ENCODE peak calls at places on chromosomes 12 and 14, in four cellular contexts. One of them, this sample, is unnamed.

GRCh38 chr12:56599797-56600196 is 30.3 kb downstream of the BAZ2A start:
- DNase-seq in progenitor cell of endocrine pancreas: no peak
- DNase-seq in hepatocyte: no peak
- DNase-seq in NCI-H1092: no peak
- DNase-seq in this sample: no peak

GRCh38 chr12:132739600-132740312 is 21.9 kb downstream of the ANKLE2 start:
- DNase-seq in progenitor cell of endocrine pancreas: no peak
- DNase-seq in hepatocyte: no peak
- DNase-seq in NCI-H1092: no peak
- DNase-seq in this sample: no peak

GRCh38 chr12:132955094-132955932 is 793 bp downstream of the ZNF605 start:
- DNase-seq in progenitor cell of endocrine pancreas: no peak
- DNase-seq in hepatocyte: peak
- DNase-seq in NCI-H1092: peak
- DNase-seq in this sample: peak

GRCh38 chr12:58750484-58750883 is 169.8 kb downstream of the LRIG3 start:
- DNase-seq in progenitor cell of endocrine pancreas: no peak
- DNase-seq in hepatocyte: no peak
- DNase-seq in NCI-H1092: no peak
- DNase-seq in this sample: no peak

GRCh38 chr14:98954347-98955000 is 317.5 kb downstream of the BCL11B start:
- DNase-seq in progenitor cell of endocrine pancreas: no peak
- DNase-seq in hepatocyte: no peak
- DNase-seq in NCI-H1092: no peak
- DNase-seq in this sample: no peak

GRCh38 chr12:124727244-124727673 is 136.4 kb downstream of the SCARB1 start:
- DNase-seq in progenitor cell of endocrine pancreas: no peak
- DNase-seq in hepatocyte: no peak
- DNase-seq in NCI-H1092: no peak
- DNase-seq in this sample: peak

GRCh38 chr14:51657762-51658161 is 6.1 kb downstream of the FRMD6 start:
- DNase-seq in progenitor cell of endocrine pancreas: no peak
- DNase-seq in hepatocyte: no peak
- DNase-seq in NCI-H1092: no peak
- DNase-seq in this sample: no peak

GRCh38 chr12:16437926-16438325 is 90.5 kb downstream of the MGST1 start:
- DNase-seq in progenitor cell of endocrine pancreas: no peak
- DNase-seq in hepatocyte: no peak
- DNase-seq in NCI-H1092: no peak
- DNase-seq in this sample: no peak

GRCh38 chr12:75455839-75456238 is 24.7 kb upstream of the GLIPR1 start:
- DNase-seq in progenitor cell of endocrine pancreas: no peak
- DNase-seq in hepatocyte: no peak
- DNase-seq in NCI-H1092: no peak
- DNase-seq in this sample: no peak

GRCh38 chr12:121611306-121611705 is 15.0 kb upstream of the ORAI1 start:
- DNase-seq in progenitor cell of endocrine pancreas: no peak
- DNase-seq in hepatocyte: no peak
- DNase-seq in NCI-H1092: no peak
- DNase-seq in this sample: no peak

GRCh38 chr12:53078425-53079225 is 565 bp downstream of the SPRYD3 start:
- DNase-seq in progenitor cell of endocrine pancreas: no peak
- DNase-seq in hepatocyte: no peak
- DNase-seq in NCI-H1092: no peak
- DNase-seq in this sample: no peak

GRCh38 chr12:79552186-79552585 is 138.6 kb downstream of the PAWR start:
- DNase-seq in progenitor cell of endocrine pancreas: no peak
- DNase-seq in hepatocyte: no peak
- DNase-seq in NCI-H1092: no peak
- DNase-seq in this sample: no peak

GRCh38 chr12:124777399-124778372 is 86.0 kb downstream of the SCARB1 start:
- DNase-seq in progenitor cell of endocrine pancreas: no peak
- DNase-seq in hepatocyte: no peak
- DNase-seq in NCI-H1092: no peak
- DNase-seq in this sample: no peak

GRCh38 chr12:44314007-44314500 is 478.2 kb downstream of the TMEM117 start:
- DNase-seq in progenitor cell of endocrine pancreas: no peak
- DNase-seq in hepatocyte: no peak
- DNase-seq in NCI-H1092: no peak
- DNase-seq in this sample: no peak

GRCh38 chr12:14954269-14954668 is 7.1 kb downstream of the ARHGDIB start:
- DNase-seq in progenitor cell of endocrine pancreas: no peak
- DNase-seq in hepatocyte: no peak
- DNase-seq in NCI-H1092: no peak
- DNase-seq in this sample: no peak

GRCh38 chr14:49989980-49990379 is 97.1 kb downstream of the ARF6 start:
- DNase-seq in progenitor cell of endocrine pancreas: no peak
- DNase-seq in hepatocyte: no peak
- DNase-seq in NCI-H1092: no peak
- DNase-seq in this sample: no peak

GRCh38 chr14:67697006-67697405 is 1.4 kb upstream of the RDH11 start:
- DNase-seq in progenitor cell of endocrine pancreas: no peak
- DNase-seq in hepatocyte: no peak
- DNase-seq in NCI-H1092: no peak
- DNase-seq in this sample: no peak

GRCh38 chr14:22887990-22888378 is 5.0 kb downstream of the REM2 start:
- DNase-seq in progenitor cell of endocrine pancreas: no peak
- DNase-seq in hepatocyte: no peak
- DNase-seq in NCI-H1092: no peak
- DNase-seq in this sample: no peak

GRCh38 chr12:18165422-18165871 is 75.5 kb upstream of the RERGL start:
- DNase-seq in progenitor cell of endocrine pancreas: no peak
- DNase-seq in hepatocyte: peak
- DNase-seq in NCI-H1092: no peak
- DNase-seq in this sample: no peak

GRCh38 chr12:19643635-19644034 is 204.3 kb downstream of the AEBP2 start:
- DNase-seq in progenitor cell of endocrine pancreas: no peak
- DNase-seq in hepatocyte: peak
- DNase-seq in NCI-H1092: peak
- DNase-seq in this sample: no peak

GRCh38 chr12:120262852-120263724 is 2.4 kb downstream of the PXN start:
- DNase-seq in progenitor cell of endocrine pancreas: no peak
- DNase-seq in hepatocyte: no peak
- DNase-seq in NCI-H1092: no peak
- DNase-seq in this sample: peak

GRCh38 chr14:89911018-89911919 is 43.3 kb downstream of the EFCAB11 start:
- DNase-seq in progenitor cell of endocrine pancreas: no peak
- DNase-seq in hepatocyte: peak
- DNase-seq in NCI-H1092: no peak
- DNase-seq in this sample: no peak

GRCh38 chr12:9331218-9331626 is 123.0 kb upstream of the PZP start:
- DNase-seq in progenitor cell of endocrine pancreas: peak
- DNase-seq in hepatocyte: peak
- DNase-seq in NCI-H1092: peak
- DNase-seq in this sample: peak

GRCh38 chr12:24928131-24928530 is 20.8 kb downstream of the BCAT1 start:
- DNase-seq in progenitor cell of endocrine pancreas: no peak
- DNase-seq in hepatocyte: no peak
- DNase-seq in NCI-H1092: no peak
- DNase-seq in this sample: no peak

GRCh38 chr12:116626153-116626552 is 67.0 kb downstream of the MAP1LC3B2 start:
- DNase-seq in progenitor cell of endocrine pancreas: no peak
- DNase-seq in hepatocyte: no peak
- DNase-seq in NCI-H1092: no peak
- DNase-seq in this sample: no peak

This sample was measured in heart right ventricle.